ENCODE peak calls at places on chromosomes 7 and 10, in eight cellular contexts. P, T, N, S, Z, W, I and A are unnamed samples.

GRCh38 chr10:69789164-69789576 is 12.5 kb upstream of the COL13A1 start:
- DNase-seq in P (no peak), T (no peak), N (peak; percentile 38), S (peak; percentile 45), Z (peak; percentile 9), W (no peak), I (peak; percentile 57), A (no peak)

GRCh38 chr7:156943091-156944041 is 6.1 kb upstream of the NOM1 start:
- DNase-seq in P (no peak), T (no peak), N (no peak), S (peak; percentile 51), Z (no peak), W (no peak), I (no peak), A (no peak)

GRCh38 chr10:91190876-91191580 is 29.4 kb upstream of the PCGF5 start:
- DNase-seq in P (no peak), T (no peak), N (peak; percentile 37), S (no peak), Z (no peak), W (peak; percentile 22), I (no peak), A (no peak)

GRCh38 chr10:6665847-6666246 is 85.8 kb upstream of the PRKCQ start:
- DNase-seq in P (no peak), T (no peak), N (no peak), S (no peak), Z (peak; percentile 15), W (peak; percentile 61), I (peak; percentile 42), A (no peak)

GRCh38 chr7:142581341-142581740 is 167.9 kb upstream of the PRSS1 start:
- DNase-seq in P (no peak), T (no peak), N (peak; percentile 38), S (no peak), Z (peak; percentile 55), W (peak; percentile 88), I (no peak), A (no peak)

GRCh38 chr7:120033114-120033513 is 239.9 kb upstream of the KCND2 start:
- DNase-seq in P (peak; percentile 49), T (no peak), N (peak; percentile 7), S (peak; percentile 66), Z (no peak), W (peak; percentile 16), I (no peak), A (no peak)

GRCh38 chr10:132460071-132460470 is 63.1 kb downstream of the PWWP2B start:
- DNase-seq in P (no peak), T (no peak), N (no peak), S (no peak), Z (no peak), W (no peak), I (no peak), A (no peak)

GRCh38 chr7:26857534-26858228 is 6.7 kb downstream of the SKAP2 start:
- DNase-seq in P (peak; percentile 77), T (no peak), N (no peak), S (peak; percentile 72), Z (no peak), W (no peak), I (peak; percentile 13), A (peak; percentile 7)

GRCh38 chr10:7133270-7133669 is 277.6 kb downstream of the SFMBT2 start:
- DNase-seq in P (no peak), T (no peak), N (no peak), S (no peak), Z (no peak), W (no peak), I (no peak), A (no peak)

GRCh38 chr10:14476641-14477407 is 146.1 kb upstream of the FRMD4A start:
- DNase-seq in P (no peak), T (no peak), N (peak; percentile 6), S (no peak), Z (no peak), W (no peak), I (no peak), A (no peak)

GRCh38 chr10:21715531-21716195 is 181.6 kb downstream of the MLLT10 start:
- DNase-seq in P (no peak), T (peak; percentile 15), N (peak; percentile 41), S (no peak), Z (no peak), W (no peak), I (no peak), A (no peak)

GRCh38 chr7:100124301-100125229 is 2.2 kb upstream of the MBLAC1 start:
- DNase-seq in P (no peak), T (no peak), N (no peak), S (no peak), Z (no peak), W (no peak), I (no peak), A (no peak)

GRCh38 chr7:22482476-22482875 is 17.5 kb downstream of the STEAP1B start:
- DNase-seq in P (no peak), T (no peak), N (no peak), S (no peak), Z (no peak), W (no peak), I (no peak), A (no peak)

GRCh38 chr7:106775552-106775936 is 89.5 kb upstream of the PIK3CG start:
- DNase-seq in P (no peak), T (peak; percentile 97), N (peak; percentile 80), S (no peak), Z (no peak), W (no peak), I (no peak), A (no peak)

GRCh38 chr10:119090026-119090808 is 9.6 kb upstream of the EIF3A start:
- DNase-seq in P (no peak), T (no peak), N (no peak), S (no peak), Z (no peak), W (no peak), I (no peak), A (no peak)

GRCh38 chr7:92698237-92698841 is 108.1 kb upstream of the FAM133B start:
- DNase-seq in P (peak; percentile 13), T (peak; percentile 48), N (no peak), S (no peak), Z (no peak), W (no peak), I (peak; percentile 68), A (peak; percentile 49)

GRCh38 chr10:80068270-80068669 is 10.2 kb upstream of the TMEM254 start:
- DNase-seq in P (peak; percentile 45), T (no peak), N (no peak), S (peak; percentile 64), Z (peak; percentile 11), W (no peak), I (no peak), A (no peak)

GRCh38 chr7:132276252-132276651 is 300.0 kb downstream of the PLXNA4 start:
- DNase-seq in P (no peak), T (no peak), N (no peak), S (no peak), Z (no peak), W (no peak), I (peak; percentile 47), A (no peak)

GRCh38 chr10:76411719-76412435 is 980.5 kb downstream of the LRMDA start:
- DNase-seq in P (no peak), T (no peak), N (no peak), S (no peak), Z (no peak), W (no peak), I (no peak), A (no peak)

GRCh38 chr7:39130304-39130703 is 152.6 kb downstream of the POU6F2 start:
- DNase-seq in P (no peak), T (no peak), N (no peak), S (no peak), Z (no peak), W (peak; percentile 79), I (no peak), A (no peak)

GRCh38 chr7:127930341-127931328 is 100.6 kb downstream of the LRRC4 start:
- DNase-seq in P (no peak), T (no peak), N (no peak), S (no peak), Z (peak; percentile 42), W (no peak), I (no peak), A (no peak)

GRCh38 chr7:97218767-97219166 is 101.3 kb downstream of the SDHAF3 start:
- DNase-seq in P (no peak), T (no peak), N (no peak), S (no peak), Z (no peak), W (peak; percentile 40), I (no peak), A (no peak)

GRCh38 chr7:152462995-152463713 is 27.4 kb upstream of the KMT2C start:
- DNase-seq in P (peak; percentile 85), T (no peak), N (peak; percentile 29), S (peak; percentile 82), Z (no peak), W (no peak), I (no peak), A (peak; percentile 81)

GRCh38 chr10:117784776-117785175 is 242.2 kb downstream of the EMX2 start:
- DNase-seq in P (no peak), T (no peak), N (no peak), S (no peak), Z (no peak), W (no peak), I (no peak), A (no peak)
- TF ChIP-seq EZH2phosphoT487 in P (no peak), T (no peak), N (no peak), S (no peak), Z (no peak), W (no peak), I (no peak), A (no peak)

DNA sequence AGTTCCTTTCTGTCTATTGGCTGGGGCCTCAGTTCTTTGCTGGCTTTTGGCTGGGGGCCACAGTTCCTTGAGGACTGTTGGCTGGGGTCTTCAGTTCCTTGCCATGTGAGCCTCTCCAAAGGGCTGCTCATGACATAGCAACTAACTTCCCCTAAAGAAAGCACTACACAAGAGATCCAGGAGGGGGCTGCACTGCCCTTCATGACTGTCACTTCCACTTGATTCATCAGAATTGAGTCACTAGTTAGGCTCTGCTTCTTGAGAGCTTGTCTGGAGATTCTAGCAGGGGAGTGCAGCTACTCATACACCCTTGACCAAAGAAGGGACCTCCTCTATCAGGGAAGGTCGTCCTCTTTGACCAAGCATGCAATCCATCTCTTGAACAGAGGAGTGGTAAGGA is 38.0 kb upstream of the MKX start:
- DNase-seq in P (peak; percentile 69), T (peak; percentile 81), N (peak; percentile 78), S (peak; percentile 79), Z (peak; percentile 31), W (peak; percentile 73), I (no peak), A (peak; percentile 36)
- TF ChIP-seq CTCF in P (peak; percentile 65), T (peak; percentile 74), N (peak; percentile 74), S (peak; percentile 85), Z (peak; percentile 49), W (peak; percentile 75), I (peak; percentile 21), A (peak; percentile 38)

GRCh38 chr7:105365541-105366534 is 22.9 kb downstream of the SRPK2 start:
- DNase-seq in P (no peak), T (no peak), N (peak; percentile 12), S (no peak), Z (no peak), W (no peak), I (no peak), A (no peak)
- TF ChIP-seq EZH2phosphoT487 in P (no peak), T (no peak), N (no peak), S (no peak), Z (no peak), W (no peak), I (no peak), A (no peak)

DNA sequence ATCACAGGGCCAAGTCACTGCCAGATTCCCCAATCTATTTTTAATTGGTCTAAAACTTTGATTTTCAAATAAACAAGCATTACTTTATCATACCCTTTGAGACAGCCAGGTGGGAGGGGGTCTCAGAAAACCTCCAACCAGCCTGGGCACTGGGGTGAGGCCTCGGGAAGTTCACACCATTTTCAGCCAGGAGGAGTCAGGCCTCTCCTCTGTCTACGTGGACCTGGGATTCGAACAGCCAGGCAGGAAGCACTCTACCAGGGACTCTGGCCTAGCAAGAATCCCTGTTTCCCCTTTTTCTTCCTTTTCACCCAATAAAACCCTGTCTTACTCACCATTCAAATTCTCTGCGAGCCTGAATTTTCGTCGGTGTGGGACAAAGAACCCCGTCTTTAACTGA is 151.4 kb upstream of the COL1A2 start:
- DNase-seq in P (no peak), T (no peak), N (no peak), S (peak; percentile 48), Z (no peak), W (no peak), I (no peak), A (no peak)
- TF ChIP-seq CTCF in P (no peak), T (no peak), N (no peak), S (peak; percentile 48), Z (no peak), W (no peak), I (no peak), A (no peak)